ENCODE peak calls at places on chromosome 2, in five cellular contexts. I is epithelial cell of esophagus, C is right lobe of liver, S is endodermal cell, E is psoas muscle. X is an unnamed sample.

GRCh38 chr2:242098445-242099128 is 229.1 kb downstream of the RTP5 start:
- DNase-seq in I (no peak), C (no peak), E (no peak), S (no peak), X (no peak)

GRCh38 chr2:9462872-9463697 is 11.3 kb upstream of the IAH1 start:
- DNase-seq in I (no peak), E (no peak), S (peak; percentile 58), C (no peak), X (no peak)

GRCh38 chr2:201887851-201888451 is 81.6 kb downstream of the CDK15 start:
- DNase-seq in S (no peak), C (no peak), E (no peak), I (no peak), X (no peak)

GRCh38 chr2:59032469-59032868 is 791.3 kb upstream of the FANCL start:
- DNase-seq in E (no peak), C (no peak), I (no peak), S (no peak), X (no peak)

GRCh38 chr2:28172114-28172898 is 220.4 kb upstream of the FOSL2 start:
- DNase-seq in I (peak; percentile 98), E (no peak), C (no peak), S (no peak), X (no peak)

GRCh38 chr2:98379311-98380202 is 33.3 kb downstream of the CNGA3 start:
- DNase-seq in E (no peak), I (no peak), S (no peak), C (no peak), X (no peak)

GRCh38 chr2:159736048-159736447 is 23.7 kb downstream of the MARCHF7 start:
- DNase-seq in C (no peak), E (no peak), I (peak; percentile 70), S (no peak), X (no peak)

GRCh38 chr2:97673187-97673914 is 3.8 kb downstream of the C2orf92 start:
- DNase-seq in C (no peak), E (no peak), S (no peak), I (no peak), X (no peak)

GRCh38 chr2:126774761-126775160 is 118.8 kb downstream of the GYPC start:
- DNase-seq in I (no peak), S (no peak), C (no peak), E (no peak), X (no peak)

GRCh38 chr2:98637401-98638144 is 29.2 kb downstream of the UNC50 start:
- DNase-seq in I (no peak), C (no peak), E (no peak), S (no peak), X (no peak)

GRCh38 chr2:15799432-15799827 is 140.9 kb upstream of the MYCN start:
- DNase-seq in E (no peak), C (no peak), I (peak; percentile 42), S (no peak), X (no peak)

GRCh38 chr2:204000446-204000845 is 63.9 kb downstream of the ICOS start:
- DNase-seq in C (no peak), I (no peak), S (no peak), E (no peak), X (no peak)

GRCh38 chr2:26556309-26557243 is 78.7 kb upstream of the OTOF start:
- DNase-seq in S (peak; percentile 30), C (peak; percentile 7), E (peak; percentile 12), I (no peak), X (no peak)

GRCh38 chr2:60453896-60454295 is 99.6 kb downstream of the BCL11A start:
- DNase-seq in I (no peak), C (no peak), E (no peak), S (no peak), X (no peak)

GRCh38 chr2:187617120-187617519 is 62.9 kb upstream of the TFPI start:
- DNase-seq in I (no peak), S (no peak), E (no peak), C (no peak), X (no peak)

GRCh38 chr2:9346885-9347284 is 76.4 kb downstream of the ITGB1BP1 start:
- DNase-seq in I (no peak), E (no peak), C (no peak), S (no peak), X (no peak)

GRCh38 chr2:158969717-158970521 is 1.5 kb downstream of the TANC1 start:
- DNase-seq in E (peak; percentile 53), C (peak; percentile 53), S (peak; percentile 83), I (peak; percentile 42), X (no peak)

GRCh38 chr2:81894451-81894990 is 1590.0 kb upstream of the LRRTM1 start:
- DNase-seq in C (no peak), E (no peak), S (no peak), I (peak; percentile 1), X (no peak)

GRCh38 chr2:133753665-133754064 is 185.4 kb upstream of the NCKAP5 start:
- DNase-seq in E (no peak), S (no peak), I (no peak), C (peak; percentile 24), X (no peak)

GRCh38 chr2:164151518-164151917 is 415.7 kb upstream of the FIGN start:
- DNase-seq in C (no peak), I (peak; percentile 30), E (no peak), S (no peak), X (peak; percentile 4)

GRCh38 chr2:232504438-232504837 is 15.8 kb upstream of the PRSS56 start:
- DNase-seq in S (no peak), E (no peak), C (no peak), I (no peak), X (no peak)

GRCh38 chr2:232502513-232502900 is 14.9 kb upstream of the ECEL1 start:
- DNase-seq in C (no peak), I (no peak), S (no peak), E (no peak), X (no peak)

GRCh38 chr2:232502901-232503791 is 15.5 kb upstream of the ECEL1 start:
- DNase-seq in S (peak; percentile 80), C (peak; percentile 55), E (no peak), I (peak; percentile 29), X (no peak)

GRCh38 chr2:232501794-232502499 is 14.3 kb upstream of the ECEL1 start:
- DNase-seq in S (no peak), C (no peak), I (no peak), E (no peak), X (no peak)

GRCh38 chr2:232503792-232504323 is 16.2 kb upstream of the ECEL1 start:
- DNase-seq in I (no peak), C (no peak), E (no peak), S (no peak), X (no peak)
- H3K4me3 ChIP-seq in I (no peak overlapping the region), C (no peak overlapping the region), E (peak overlapping the region; percentile 66), S (peak overlapping the region; percentile 70), X (no peak overlapping the region)

GRCh38 chr2:186554850-186555785 is 34.7 kb upstream of the ITGAV start:
- DNase-seq in E (no peak), C (no peak), I (peak; percentile 75), S (no peak), X (no peak)
- TF ChIP-seq CTCF in E (no peak), C (no peak), I (no peak), S (no peak), X (no peak)

GRCh38 chr2:222776792-222777191 is 84.0 kb upstream of the ACSL3 start:
- DNase-seq in C (peak; percentile 24), S (no peak), E (no peak), I (no peak), X (no peak)

GRCh38 chr2:222779145-222779832 is 81.5 kb upstream of the ACSL3 start:
- DNase-seq in S (no peak), I (no peak), E (no peak), C (no peak), X (no peak)

GRCh38 chr2:222778400-222778799 is 82.4 kb upstream of the ACSL3 start:
- DNase-seq in I (no peak), E (no peak), S (no peak), C (no peak), X (no peak)

GRCh38 chr2:222783592-222783991 is 77.2 kb upstream of the ACSL3 start:
- DNase-seq in E (no peak), I (no peak), S (no peak), C (no peak), X (no peak)

GRCh38 chr2:222782201-222782600 is 78.6 kb upstream of the ACSL3 start:
- DNase-seq in E (no peak), S (no peak), I (no peak), C (no peak), X (no peak)
- H3K4me3 ChIP-seq in E (no peak overlapping the region), S (no peak overlapping the region), I (no peak overlapping the region), C (no peak overlapping the region), X (no peak overlapping the region)

GRCh38 chr2:48912110-48912509 is 156.6 kb upstream of the LHCGR start:
- DNase-seq in I (no peak), S (no peak), C (no peak), E (no peak), X (no peak)
- TF ChIP-seq CTCF in I (no peak), S (peak; percentile 54), C (no peak), E (no peak), X (peak; percentile 23)

DNA sequence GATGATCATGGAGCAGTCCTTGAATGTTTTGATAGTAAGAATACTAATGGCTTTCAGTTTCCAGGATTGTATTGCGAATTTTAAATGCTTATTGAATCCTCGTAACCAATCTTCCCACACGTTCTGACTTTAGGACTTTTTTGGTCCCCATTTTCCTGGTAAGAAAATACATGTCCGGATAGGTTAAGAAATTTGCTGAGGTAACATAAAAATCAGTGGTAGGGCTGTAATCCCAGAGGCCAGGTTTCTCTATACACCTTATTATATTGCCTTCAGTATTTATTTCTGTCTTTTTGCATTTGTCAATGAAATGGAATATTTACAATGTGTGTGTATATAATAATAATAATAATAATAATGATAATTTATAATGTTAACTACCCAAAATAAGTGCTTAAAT is 603.2 kb downstream of the TMEM182 start:
- DNase-seq in E (no peak), I (no peak), C (no peak), S (no peak), X (no peak)
- H3K4me3 ChIP-seq in E (no peak overlapping the region), I (no peak overlapping the region), C (no peak overlapping the region), S (no peak overlapping the region), X (no peak overlapping the region)

GRCh38 chr2:40213071-40213470 is 238.8 kb downstream of the SLC8A1 start:
- DNase-seq in S (no peak), I (peak; percentile 21), E (no peak), C (no peak), X (peak; percentile 18)
- TF ChIP-seq CTCF in S (peak; percentile 69), I (peak; percentile 50), E (peak; percentile 37), C (no peak), X (peak; percentile 62)

GRCh38 chr2:86068098-86069047 is 37.3 kb downstream of the POLR1A start:
- DNase-seq in C (no peak), S (no peak), I (no peak), E (peak; percentile 90), X (no peak)
- H3K4me3 ChIP-seq in C (no peak overlapping the region), S (no peak overlapping the region), I (no peak overlapping the region), E (no peak overlapping the region), X (no peak overlapping the region)

GRCh38 chr2:90069290-90069894 is 1377.9 kb downstream of the RPIA start:
- DNase-seq in C (peak; percentile 62), E (peak; percentile 49), S (peak; percentile 52), I (peak; percentile 2), X (no peak)
- TF ChIP-seq CTCF in C (peak; percentile 20), E (peak; percentile 16), S (peak; percentile 85), I (no peak), X (peak; percentile 45)

DNA sequence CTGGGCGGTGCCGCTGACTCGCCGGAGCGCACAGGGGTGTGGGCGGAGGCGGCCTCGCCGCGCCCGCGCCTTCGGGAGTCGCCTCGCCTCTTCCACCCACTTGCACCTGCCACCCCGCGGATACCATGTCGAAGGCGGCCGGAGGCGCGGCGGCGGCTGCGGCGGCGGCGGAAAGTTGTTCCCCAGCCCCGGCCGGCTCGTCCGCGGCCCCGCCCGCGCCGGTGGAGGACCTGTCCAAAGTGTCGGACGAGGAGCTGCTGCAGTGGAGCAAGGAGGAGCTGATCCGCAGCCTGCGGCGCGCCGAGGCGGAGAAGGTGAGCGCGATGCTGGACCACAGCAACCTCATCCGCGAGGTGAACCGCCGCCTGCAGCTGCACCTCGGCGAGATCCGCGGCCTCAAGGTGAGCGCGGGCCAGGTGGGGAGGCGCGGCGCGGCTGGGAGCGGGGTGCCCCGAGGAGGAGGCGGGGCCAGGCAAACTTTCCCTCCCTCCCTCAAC is 758 bp downstream of the CCDC85A start:
- DNase-seq in C (peak; percentile 25), E (peak; percentile 55), S (peak; percentile 82), I (peak; percentile 27), X (no peak)
- H3K4me3 ChIP-seq in C (peak overlapping the region; percentile 54), E (peak overlapping the region; percentile 76), S (peak overlapping the region; percentile 68), I (no peak overlapping the region), X (peak overlapping the region; percentile 54)

X was measured in astrocyte of the cerebellum.